ENCODE peak calls at places on chromosomes 13 and 19, in nine cellular contexts. A, C, N, I, J, V, F, G and P are unnamed samples.

GRCh38 chr19:32675720-32676185 is at the start of gene RGS9BP:
- DNase-seq in I (peak), F (no peak), C (no peak), V (peak), A (peak), J (peak), N (peak), G (peak), P (peak)

GRCh38 chr13:30398601-30399072 is 23.7 kb upstream of the UBE2L5 start:
- DNase-seq in F (no peak), C (no peak), V (no peak), A (no peak), N (no peak), I (no peak), G (no peak), J (no peak), P (no peak)

GRCh38 chr13:97005631-97006262 is 11.5 kb upstream of the OXGR1 start:
- DNase-seq in V (no peak), J (no peak), N (no peak), I (no peak), F (no peak), C (no peak), G (peak), A (no peak), P (no peak)

GRCh38 chr13:31242342-31242741 is 42.6 kb downstream of the B3GLCT start:
- DNase-seq in G (no peak), J (no peak), F (peak), A (no peak), V (no peak), I (no peak), N (no peak), C (no peak), P (no peak)

GRCh38 chr13:29487466-29488454 is 107.7 kb downstream of the SLC7A1 start:
- DNase-seq in G (no peak), J (no peak), A (no peak), N (no peak), C (no peak), V (no peak), I (no peak), F (no peak), P (no peak)

GRCh38 chr19:8615813-8616596 is 5.5 kb upstream of the ADAMTS10 start:
- DNase-seq in N (peak), F (no peak), C (peak), I (peak), G (peak), A (no peak), V (peak), J (no peak), P (peak)

GRCh38 chr13:86510792-86511191 is 711.6 kb upstream of the SLITRK6 start:
- DNase-seq in A (no peak), F (no peak), I (no peak), V (no peak), N (no peak), J (no peak), G (no peak), C (no peak), P (no peak)

GRCh38 chr13:51764184-51765141 is 39.5 kb downstream of the DHRS12 start:
- DNase-seq in N (peak), V (peak), I (peak), G (peak), J (peak), F (no peak), C (no peak), A (no peak), P (peak)

GRCh38 chr19:15367439-15367838 is 12.1 kb downstream of the AKAP8 start:
- DNase-seq in A (no peak), F (no peak), G (no peak), N (no peak), I (no peak), J (no peak), C (no peak), V (no peak), P (no peak)

GRCh38 chr19:17098326-17098725 is 22.7 kb downstream of the MYO9B start:
- DNase-seq in C (no peak), I (no peak), F (no peak), N (no peak), A (no peak), J (no peak), V (no peak), G (no peak), P (no peak)

GRCh38 chr19:45809643-45810159 is 5.4 kb downstream of the RSPH6A start:
- DNase-seq in G (peak), I (no peak), J (peak), F (peak), C (no peak), N (no peak), A (no peak), V (no peak), P (no peak)

GRCh38 chr19:57473646-57474045 is 3.7 kb downstream of the ZNF772 start:
- DNase-seq in C (no peak), G (no peak), J (no peak), V (no peak), I (no peak), F (no peak), N (no peak), A (no peak), P (no peak)

GRCh38 chr19:1683869-1684572 is 31.6 kb upstream of the TCF3 start:
- DNase-seq in A (no peak), V (no peak), C (no peak), J (no peak), N (no peak), I (no peak), F (no peak), G (no peak), P (no peak)

GRCh38 chr13:98326274-98326673 is 149.2 kb upstream of the RNF113B start:
- DNase-seq in N (no peak), F (no peak), V (no peak), J (no peak), G (no peak), A (no peak), I (no peak), C (no peak), P (no peak)

GRCh38 chr19:47247308-47247990 is 8.9 kb upstream of the CCDC9 start:
- DNase-seq in A (peak), I (peak), V (peak), N (peak), F (no peak), J (peak), C (peak), G (peak), P (peak)

GRCh38 chr19:2425622-2426581 is 1.5 kb downstream of the TIMM13 start:
- DNase-seq in F (no peak), J (no peak), A (no peak), C (peak), G (no peak), V (no peak), I (no peak), N (no peak), P (peak)

GRCh38 chr13:81670048-81670447 is 1329.1 kb upstream of the SPRY2 start:
- DNase-seq in A (no peak), V (no peak), J (no peak), N (no peak), G (no peak), I (no peak), F (no peak), C (no peak), P (no peak)

GRCh38 chr19:35133826-35134225 is 1.0 kb downstream of the LGI4 start:
- DNase-seq in A (no peak), N (no peak), V (no peak), C (no peak), I (no peak), G (no peak), J (no peak), F (no peak), P (no peak)